ENCODE peak calls at places on chromosomes 7 and 10, in eight cellular contexts. I, H, S, T, K, N, F and C are unnamed samples.

GRCh38 chr10:89805599-89806013 is 104.2 kb downstream of the KIF20B start:
- DNase-seq in I (no peak), H (no peak), S (no peak), T (no peak), K (no peak), N (no peak), F (no peak), C (no peak)

GRCh38 chr7:90736316-90736715 is 140.2 kb downstream of the CDK14 start:
- DNase-seq in I (no peak), H (no peak), S (no peak), T (no peak), K (no peak), N (no peak), F (no peak), C (no peak)

GRCh38 chr10:59808896-59809643 is 55.8 kb upstream of the MRLN start:
- DNase-seq in I (peak), H (peak), S (peak), T (peak), K (peak), N (peak), F (peak), C (peak)

GRCh38 chr10:112564337-112564736 is 117.3 kb downstream of the VTI1A start:
- DNase-seq in I (no peak), H (no peak), S (no peak), T (no peak), K (no peak), N (no peak), F (no peak), C (no peak)

GRCh38 chr7:2299131-2299829 is 15.0 kb downstream of the SNX8 start:
- DNase-seq in I (no peak), H (peak), S (no peak), T (no peak), K (no peak), N (no peak), F (no peak), C (peak)

GRCh38 chr7:17055596-17055995 is 173.8 kb upstream of the AGR3 start:
- DNase-seq in I (no peak), H (no peak), S (no peak), T (no peak), K (no peak), N (no peak), F (no peak), C (no peak)

GRCh38 chr10:103472005-103472404 is 7.0 kb downstream of the CALHM3 start:
- DNase-seq in I (no peak), H (no peak), S (no peak), T (no peak), K (no peak), N (no peak), F (no peak), C (no peak)

GRCh38 chr10:62582098-62582705 is 208.0 kb downstream of the ZNF365 start:
- DNase-seq in I (no peak), H (peak), S (no peak), T (no peak), K (no peak), N (no peak), F (no peak), C (peak)

GRCh38 chr10:129883637-129884389 is 80.3 kb downstream of the EBF3 start:
- DNase-seq in I (no peak), H (no peak), S (no peak), T (no peak), K (no peak), N (no peak), F (no peak), C (no peak)

GRCh38 chr10:33314788-33315561 is 19.5 kb downstream of the NRP1 start:
- DNase-seq in I (no peak), H (peak), S (no peak), T (no peak), K (no peak), N (no peak), F (no peak), C (peak)

DNA sequence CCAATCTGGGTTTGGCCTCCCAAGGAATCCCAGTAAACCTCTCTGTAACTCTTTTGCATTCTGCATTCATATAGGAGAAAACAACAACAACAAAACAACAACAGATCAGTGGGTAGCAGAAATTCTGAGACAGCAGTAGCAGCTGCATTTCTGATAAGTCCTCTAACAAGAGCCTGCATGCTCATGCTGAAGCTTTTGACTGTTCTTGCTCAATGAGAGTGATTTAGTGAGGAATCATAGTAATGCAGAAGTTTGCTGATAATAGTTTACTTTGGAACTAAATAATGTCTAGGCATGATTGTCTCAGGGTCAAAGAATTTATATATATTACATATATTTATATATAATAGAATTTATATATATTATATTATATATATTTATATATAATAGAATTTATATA is 35.2 kb downstream of the BMPER start:
- DNase-seq in I (no peak), H (peak), S (no peak), T (no peak), K (no peak), N (no peak), F (no peak), C (no peak)
- TF ChIP-seq CTCF in I (no peak), H (no peak), S (no peak), T (no peak), K (no peak), N (no peak), F (no peak), C (no peak)

DNA sequence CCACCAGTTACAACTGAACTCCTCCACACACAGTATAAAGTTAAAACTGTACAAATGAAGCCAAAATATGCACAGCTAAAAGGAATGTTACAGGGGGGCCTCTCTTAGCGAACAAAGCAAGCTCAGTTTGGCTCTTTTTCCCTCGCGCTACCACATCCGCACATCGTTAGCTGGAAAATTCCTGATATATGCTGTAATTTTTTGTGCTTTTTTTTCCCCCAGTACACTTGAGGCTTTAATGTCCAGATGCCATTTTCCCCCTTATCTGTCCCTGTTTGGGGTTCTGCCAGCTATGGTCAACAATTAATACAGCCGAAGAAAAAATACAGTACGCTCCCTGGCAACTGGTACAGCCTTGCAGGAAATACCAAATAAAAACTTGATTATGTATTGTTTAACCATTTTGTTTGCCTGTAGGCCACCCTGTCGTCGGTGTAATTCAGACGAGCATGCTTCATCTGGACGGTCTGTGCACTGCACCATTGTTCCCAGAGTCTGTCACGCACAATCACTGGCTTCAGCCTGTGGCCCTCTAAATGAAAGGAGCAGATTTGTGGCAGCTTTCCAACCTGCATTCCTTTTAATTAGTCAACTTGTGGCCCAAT is 108.1 kb upstream of the FAM133B start:
- DNase-seq in I (no peak), H (peak), S (peak), T (no peak), K (no peak), N (no peak), F (peak), C (peak)
- H3K4me3 ChIP-seq in I (no peak), H (peak), S (peak), T (no peak), K (no peak), N (no peak), F (no peak), C (no peak)

DNA sequence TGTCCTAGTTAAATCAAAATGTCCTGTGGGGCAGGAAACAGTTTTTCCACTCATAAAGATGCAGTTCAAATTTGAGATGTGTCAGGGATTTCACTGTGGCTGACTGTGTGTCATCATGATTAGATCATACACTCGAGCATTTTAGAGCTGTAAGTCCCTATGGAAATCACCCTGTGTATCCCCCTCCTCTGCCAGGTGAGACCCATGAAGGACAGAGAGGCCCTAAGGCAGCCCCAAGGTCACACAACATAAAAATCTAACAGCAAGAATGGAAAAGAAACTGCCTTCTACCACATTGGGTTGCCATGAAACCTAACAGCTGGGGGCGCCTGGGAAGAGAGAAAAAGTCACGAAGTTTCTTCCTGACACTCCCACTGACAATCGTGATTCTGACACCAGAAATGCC is 135.8 kb downstream of the KCNMA1 start:
- DNase-seq in I (no peak), H (peak), S (no peak), T (no peak), K (no peak), N (no peak), F (no peak), C (no peak)
- TF ChIP-seq CTCF in I (no peak), H (no peak), S (no peak), T (no peak), K (no peak), N (no peak), F (peak), C (no peak)

GRCh38 chr10:1169981-1170866 is 114.0 kb downstream of the WDR37 start:
- DNase-seq in I (no peak), H (no peak), S (no peak), T (no peak), K (no peak), N (no peak), F (no peak), C (no peak)

GRCh38 chr10:1171182-1171581 is 115.0 kb downstream of the WDR37 start:
- DNase-seq in I (no peak), H (no peak), S (no peak), T (no peak), K (no peak), N (no peak), F (no peak), C (no peak)

GRCh38 chr10:1170867-1171180 is 114.6 kb downstream of the WDR37 start:
- DNase-seq in I (no peak), H (no peak), S (no peak), T (no peak), K (no peak), N (no peak), F (no peak), C (no peak)

GRCh38 chr10:1168763-1169162 is 112.6 kb downstream of the WDR37 start:
- DNase-seq in I (no peak), H (no peak), S (no peak), T (no peak), K (no peak), N (no peak), F (no peak), C (no peak)

DNA sequence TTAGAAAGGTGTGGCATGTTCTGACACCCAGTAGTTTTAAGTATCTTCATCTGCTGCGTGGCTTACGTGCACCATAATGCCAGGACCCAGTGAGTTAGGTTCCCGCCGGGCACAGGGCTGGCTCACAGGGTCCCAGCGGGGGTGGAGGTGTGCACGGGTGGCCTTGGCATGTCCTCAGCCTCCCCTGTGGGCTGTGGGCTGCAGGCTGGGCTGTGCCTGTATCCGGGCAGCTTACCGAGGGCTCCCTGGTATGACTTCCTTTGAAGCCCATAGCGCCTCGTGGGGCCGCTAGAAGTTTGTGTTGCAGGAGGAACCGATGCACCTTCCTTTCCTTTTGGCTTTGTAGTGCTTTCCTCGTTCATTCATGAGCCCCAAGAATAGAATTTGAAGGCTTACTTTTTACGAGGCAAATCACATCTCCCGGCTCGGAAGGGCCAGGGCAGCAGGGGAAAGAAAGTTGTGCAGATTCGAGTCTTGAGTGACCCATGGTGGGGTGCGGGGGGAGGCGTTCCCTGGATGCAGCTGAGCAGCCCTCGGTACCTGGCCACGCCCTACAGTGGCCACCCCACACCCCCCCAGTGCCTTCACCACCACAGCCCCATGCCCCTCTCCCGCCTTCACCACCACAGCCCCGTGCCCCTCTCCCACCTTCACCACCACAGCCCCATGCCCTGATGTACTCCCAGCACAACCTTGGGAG is 113.2 kb downstream of the WDR37 start:
- DNase-seq in I (no peak), H (no peak), S (no peak), T (no peak), K (no peak), N (no peak), F (no peak), C (no peak)
- H3K4me3 ChIP-seq in I (no peak), H (no peak), S (no peak), T (no peak), K (no peak), N (no peak), F (no peak), C (no peak)

DNA sequence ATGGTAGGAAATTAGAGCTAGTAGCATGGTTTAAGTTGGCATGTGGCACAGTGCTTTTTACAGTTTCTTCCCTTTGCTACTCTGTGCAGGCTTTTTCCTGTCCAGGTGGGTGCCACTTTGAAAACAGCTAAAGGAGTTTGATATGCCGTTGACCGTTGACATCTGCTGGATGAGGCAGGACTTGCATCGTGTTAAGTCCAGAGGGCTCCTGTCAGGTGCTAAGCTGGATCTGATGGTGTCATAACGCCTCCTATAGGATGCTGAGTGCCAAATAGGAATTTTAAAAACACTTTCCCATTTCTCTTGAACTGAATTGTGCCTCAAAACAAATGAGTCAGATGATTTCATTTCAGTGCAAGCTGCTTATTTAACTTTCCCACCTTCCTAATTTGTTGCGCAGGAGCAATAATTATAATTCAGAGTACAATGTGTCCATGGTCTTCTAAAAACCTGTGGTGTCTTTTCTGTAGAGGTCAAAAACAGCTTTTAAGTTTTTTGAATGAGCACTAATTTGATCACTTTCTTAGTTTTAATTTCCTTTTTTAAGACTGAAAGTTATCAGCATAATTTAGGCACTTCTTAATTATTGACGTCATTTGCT is 178.3 kb downstream of the CDCA7L start:
- DNase-seq in I (no peak), H (peak), S (peak), T (peak), K (no peak), N (peak), F (peak), C (peak)
- TF ChIP-seq CTCF in I (no peak), H (peak), S (peak), T (peak), K (peak), N (peak), F (peak), C (peak)

GRCh38 chr10:70509376-70509775 is 30.8 kb downstream of the PALD1 start:
- DNase-seq in I (no peak), H (no peak), S (no peak), T (no peak), K (no peak), N (no peak), F (no peak), C (no peak)
- H3K4me3 ChIP-seq in I (no peak), H (no peak), S (no peak), T (no peak), K (no peak), N (no peak), F (no peak), C (no peak)

GRCh38 chr10:19778996-19779395 is 37.2 kb upstream of the PLXDC2 start:
- DNase-seq in I (no peak), H (no peak), S (no peak), T (no peak), K (no peak), N (no peak), F (no peak), C (no peak)
- TF ChIP-seq CTCF in I (no peak), H (no peak), S (no peak), T (no peak), K (no peak), N (no peak), F (no peak), C (no peak)